ENCODE peak calls at places on chromosome 6, in seven cellular contexts. One of them, this sample, is unnamed.

GRCh38 chr6:43759926-43760798 is 9.8 kb upstream of the VEGFA start:
- DNase-seq in cardiac muscle cell: no peak
- DNase-seq in astrocyte of the spinal cord: no peak
- DNase-seq in GM23338: no peak
- DNase-seq in transverse colon: no peak
- DNase-seq in left lung: no peak
- DNase-seq in GM12878: no peak
- DNase-seq in this sample: no peak

GRCh38 chr6:81977488-81977887 is 225.0 kb upstream of the TENT5A start:
- DNase-seq in cardiac muscle cell: no peak
- DNase-seq in astrocyte of the spinal cord: peak
- DNase-seq in GM23338: no peak
- DNase-seq in transverse colon: no peak
- DNase-seq in left lung: no peak
- DNase-seq in GM12878: no peak
- DNase-seq in this sample: no peak

GRCh38 chr6:42511803-42512422 is 51.9 kb upstream of the UBR2 start:
- DNase-seq in cardiac muscle cell: no peak
- DNase-seq in astrocyte of the spinal cord: peak
- DNase-seq in GM23338: no peak
- DNase-seq in transverse colon: no peak
- DNase-seq in left lung: no peak
- DNase-seq in GM12878: no peak
- DNase-seq in this sample: no peak

GRCh38 chr6:88870728-88871330 is 92.6 kb downstream of the RNGTT start:
- DNase-seq in cardiac muscle cell: peak
- DNase-seq in astrocyte of the spinal cord: peak
- DNase-seq in GM23338: peak
- DNase-seq in transverse colon: peak
- DNase-seq in left lung: no peak
- DNase-seq in GM12878: peak
- DNase-seq in this sample: peak

GRCh38 chr6:13760948-13761347 is 49.3 kb upstream of the RANBP9 start:
- DNase-seq in cardiac muscle cell: no peak
- DNase-seq in astrocyte of the spinal cord: no peak
- DNase-seq in GM23338: no peak
- DNase-seq in transverse colon: no peak
- DNase-seq in left lung: no peak
- DNase-seq in GM12878: no peak
- DNase-seq in this sample: no peak

GRCh38 chr6:34301408-34301807 is 52.6 kb upstream of the SMIM29 start:
- DNase-seq in cardiac muscle cell: peak
- DNase-seq in astrocyte of the spinal cord: peak
- DNase-seq in GM23338: no peak
- DNase-seq in transverse colon: no peak
- DNase-seq in left lung: no peak
- DNase-seq in GM12878: no peak
- DNase-seq in this sample: no peak

GRCh38 chr6:89117285-89118108 is at the start of gene SRSF12:
- DNase-seq in cardiac muscle cell: peak
- DNase-seq in astrocyte of the spinal cord: no peak
- DNase-seq in GM23338: peak
- DNase-seq in transverse colon: peak
- DNase-seq in left lung: peak
- DNase-seq in GM12878: no peak
- DNase-seq in this sample: peak

GRCh38 chr6:113630365-113630737 is 226.8 kb upstream of the MARCKS start:
- DNase-seq in cardiac muscle cell: no peak
- DNase-seq in astrocyte of the spinal cord: no peak
- DNase-seq in GM23338: no peak
- DNase-seq in transverse colon: no peak
- DNase-seq in left lung: no peak
- DNase-seq in GM12878: no peak
- DNase-seq in this sample: peak

GRCh38 chr6:35728663-35729348 is 8.0 kb upstream of the ARMC12 start:
- DNase-seq in cardiac muscle cell: no peak
- DNase-seq in astrocyte of the spinal cord: no peak
- DNase-seq in GM23338: peak
- DNase-seq in transverse colon: peak
- DNase-seq in left lung: peak
- DNase-seq in GM12878: no peak
- DNase-seq in this sample: no peak

GRCh38 chr6:157879873-157880254 is 56.8 kb downstream of the SNX9 start:
- DNase-seq in cardiac muscle cell: peak
- DNase-seq in astrocyte of the spinal cord: no peak
- DNase-seq in GM23338: no peak
- DNase-seq in transverse colon: no peak
- DNase-seq in left lung: no peak
- DNase-seq in GM12878: no peak
- DNase-seq in this sample: peak

GRCh38 chr6:92762414-92763374 is 656.7 kb downstream of the EPHA7 start:
- DNase-seq in cardiac muscle cell: no peak
- DNase-seq in astrocyte of the spinal cord: no peak
- DNase-seq in GM23338: no peak
- DNase-seq in transverse colon: no peak
- DNase-seq in left lung: no peak
- DNase-seq in GM12878: no peak
- DNase-seq in this sample: no peak

GRCh38 chr6:111727041-111727440 is 121.4 kb upstream of the TRAF3IP2 start:
- DNase-seq in cardiac muscle cell: no peak
- DNase-seq in astrocyte of the spinal cord: peak
- DNase-seq in GM23338: no peak
- DNase-seq in transverse colon: no peak
- DNase-seq in left lung: no peak
- DNase-seq in GM12878: no peak
- DNase-seq in this sample: no peak

GRCh38 chr6:41564448-41565142 is 18.4 kb downstream of the FOXP4 start:
- DNase-seq in cardiac muscle cell: no peak
- DNase-seq in astrocyte of the spinal cord: no peak
- DNase-seq in GM23338: no peak
- DNase-seq in transverse colon: no peak
- DNase-seq in left lung: no peak
- DNase-seq in GM12878: no peak
- DNase-seq in this sample: no peak

GRCh38 chr6:131643262-131643631 is 6.1 kb downstream of the ENPP3 start:
- DNase-seq in cardiac muscle cell: no peak
- DNase-seq in astrocyte of the spinal cord: peak
- DNase-seq in GM23338: no peak
- DNase-seq in transverse colon: peak
- DNase-seq in left lung: no peak
- DNase-seq in GM12878: no peak
- DNase-seq in this sample: no peak

GRCh38 chr6:31304683-31305082 is 32.8 kb upstream of the HLA-C start:
- DNase-seq in cardiac muscle cell: no peak
- DNase-seq in astrocyte of the spinal cord: no peak
- DNase-seq in GM23338: no peak
- DNase-seq in transverse colon: no peak
- DNase-seq in left lung: no peak
- DNase-seq in GM12878: no peak
- DNase-seq in this sample: peak

GRCh38 chr6:161434331-161434730 is 160.5 kb upstream of the AGPAT4 start:
- DNase-seq in cardiac muscle cell: no peak
- DNase-seq in astrocyte of the spinal cord: no peak
- DNase-seq in GM23338: no peak
- DNase-seq in transverse colon: no peak
- DNase-seq in left lung: no peak
- DNase-seq in GM12878: no peak
- DNase-seq in this sample: no peak

GRCh38 chr6:161434921-161435411 is 161.1 kb upstream of the AGPAT4 start:
- DNase-seq in cardiac muscle cell: no peak
- DNase-seq in astrocyte of the spinal cord: peak
- DNase-seq in GM23338: no peak
- DNase-seq in transverse colon: no peak
- DNase-seq in left lung: no peak
- DNase-seq in GM12878: no peak
- DNase-seq in this sample: no peak

GRCh38 chr6:161432546-161432945 is 158.7 kb upstream of the AGPAT4 start:
- DNase-seq in cardiac muscle cell: no peak
- DNase-seq in astrocyte of the spinal cord: no peak
- DNase-seq in GM23338: no peak
- DNase-seq in transverse colon: no peak
- DNase-seq in left lung: no peak
- DNase-seq in GM12878: no peak
- DNase-seq in this sample: no peak

GRCh38 chr6:161435426-161436065 is 161.7 kb upstream of the AGPAT4 start:
- DNase-seq in cardiac muscle cell: no peak
- DNase-seq in astrocyte of the spinal cord: no peak
- DNase-seq in GM23338: no peak
- DNase-seq in transverse colon: no peak
- DNase-seq in left lung: no peak
- DNase-seq in GM12878: no peak
- DNase-seq in this sample: no peak

DNA sequence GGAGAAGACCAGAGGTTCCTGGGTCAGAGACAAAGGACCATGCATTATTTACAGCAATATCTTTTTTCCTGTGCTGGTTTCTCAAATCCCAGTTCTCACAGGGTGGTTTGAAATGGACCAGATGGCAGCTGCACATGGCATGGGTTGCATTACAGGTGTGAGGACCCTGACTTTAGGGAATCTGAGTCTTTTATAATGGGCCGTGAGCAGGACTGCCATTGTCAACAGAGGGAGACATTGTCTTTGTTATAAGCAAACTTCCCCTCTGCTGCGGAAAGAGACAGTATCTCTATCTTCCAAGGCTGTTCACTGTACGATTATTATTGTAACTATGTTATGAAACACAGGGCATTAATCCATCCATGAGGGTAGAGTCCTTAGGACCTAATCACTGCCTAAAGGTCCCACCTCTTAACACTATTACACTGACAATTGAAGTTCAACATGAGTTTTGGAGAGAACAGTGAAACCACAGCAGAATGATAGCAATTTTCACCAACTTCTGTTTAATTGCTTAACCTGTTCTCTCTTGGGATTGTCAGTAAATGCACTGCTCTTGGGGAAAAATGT is 156.1 kb upstream of the AGPAT4 start:
- DNase-seq in cardiac muscle cell: no peak
- DNase-seq in astrocyte of the spinal cord: no peak
- DNase-seq in GM23338: no peak
- DNase-seq in transverse colon: no peak
- DNase-seq in left lung: no peak
- DNase-seq in GM12878: no peak
- DNase-seq in this sample: no peak
- TF ChIP-seq CTCF in cardiac muscle cell: peak
- TF ChIP-seq CTCF in astrocyte of the spinal cord: peak
- TF ChIP-seq CTCF in GM23338: peak
- TF ChIP-seq CTCF in transverse colon: no peak
- TF ChIP-seq CTCF in left lung: no peak
- TF ChIP-seq CTCF in GM12878: no peak
- TF ChIP-seq CTCF in this sample: peak

GRCh38 chr6:17883665-17884500 is 103.6 kb downstream of the KIF13A start:
- DNase-seq in cardiac muscle cell: no peak
- DNase-seq in astrocyte of the spinal cord: no peak
- DNase-seq in GM23338: no peak
- DNase-seq in transverse colon: no peak
- DNase-seq in left lung: no peak
- DNase-seq in GM12878: no peak
- DNase-seq in this sample: no peak
- H3K4me3 ChIP-seq in cardiac muscle cell: no peak
- H3K4me3 ChIP-seq in astrocyte of the spinal cord: no peak
- H3K4me3 ChIP-seq in GM23338: no peak
- H3K4me3 ChIP-seq in transverse colon: no peak
- H3K4me3 ChIP-seq in left lung: no peak
- H3K4me3 ChIP-seq in GM12878: peak
- H3K4me3 ChIP-seq in this sample: no peak

GRCh38 chr6:149433405-149433804 is 33.3 kb downstream of the SUMO4 start:
- DNase-seq in cardiac muscle cell: no peak
- DNase-seq in astrocyte of the spinal cord: no peak
- DNase-seq in GM23338: no peak
- DNase-seq in transverse colon: no peak
- DNase-seq in left lung: no peak
- DNase-seq in GM12878: no peak
- DNase-seq in this sample: no peak

GRCh38 chr6:149428606-149429005 is 28.5 kb downstream of the SUMO4 start:
- DNase-seq in cardiac muscle cell: no peak
- DNase-seq in astrocyte of the spinal cord: no peak
- DNase-seq in GM23338: no peak
- DNase-seq in transverse colon: no peak
- DNase-seq in left lung: no peak
- DNase-seq in GM12878: no peak
- DNase-seq in this sample: no peak

GRCh38 chr6:149431905-149432775 is 32.1 kb downstream of the SUMO4 start:
- DNase-seq in cardiac muscle cell: peak
- DNase-seq in astrocyte of the spinal cord: peak
- DNase-seq in GM23338: peak
- DNase-seq in transverse colon: peak
- DNase-seq in left lung: peak
- DNase-seq in GM12878: peak
- DNase-seq in this sample: peak

GRCh38 chr6:149425754-149426153 is 25.7 kb downstream of the SUMO4 start:
- DNase-seq in cardiac muscle cell: no peak
- DNase-seq in astrocyte of the spinal cord: no peak
- DNase-seq in GM23338: no peak
- DNase-seq in transverse colon: no peak
- DNase-seq in left lung: no peak
- DNase-seq in GM12878: no peak
- DNase-seq in this sample: no peak

GRCh38 chr6:149429427-149430360 is 29.6 kb downstream of the SUMO4 start:
- DNase-seq in cardiac muscle cell: no peak
- DNase-seq in astrocyte of the spinal cord: no peak
- DNase-seq in GM23338: no peak
- DNase-seq in transverse colon: no peak
- DNase-seq in left lung: no peak
- DNase-seq in GM12878: no peak
- DNase-seq in this sample: no peak
- TF ChIP-seq CTCF in cardiac muscle cell: no peak
- TF ChIP-seq CTCF in astrocyte of the spinal cord: no peak
- TF ChIP-seq CTCF in GM23338: no peak
- TF ChIP-seq CTCF in transverse colon: no peak
- TF ChIP-seq CTCF in left lung: no peak
- TF ChIP-seq CTCF in GM12878: no peak
- TF ChIP-seq CTCF in this sample: no peak

DNA sequence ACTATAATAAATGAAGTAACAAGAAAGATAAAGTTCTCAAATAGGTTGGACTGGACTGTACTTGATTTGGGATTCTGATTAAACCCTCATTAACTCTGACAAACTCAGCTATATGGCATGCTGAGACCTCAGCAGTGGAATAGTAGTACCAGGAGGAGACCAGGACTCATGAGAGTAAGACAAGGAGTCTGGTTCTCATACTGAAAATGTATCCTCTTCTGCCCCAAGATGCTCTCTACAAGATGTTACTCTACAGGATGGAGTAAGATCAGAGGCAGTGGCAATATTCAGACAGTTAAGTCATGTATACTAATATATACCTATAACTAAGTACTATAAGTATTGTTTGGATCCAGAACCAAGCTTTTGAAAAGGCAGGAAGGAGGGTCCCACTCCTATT is 31.9 kb upstream of the SYNCRIP start:
- DNase-seq in cardiac muscle cell: no peak
- DNase-seq in astrocyte of the spinal cord: no peak
- DNase-seq in GM23338: peak
- DNase-seq in transverse colon: no peak
- DNase-seq in left lung: no peak
- DNase-seq in GM12878: no peak
- DNase-seq in this sample: peak
- H3K4me3 ChIP-seq in cardiac muscle cell: no peak
- H3K4me3 ChIP-seq in astrocyte of the spinal cord: no peak
- H3K4me3 ChIP-seq in GM23338: peak
- H3K4me3 ChIP-seq in transverse colon: no peak
- H3K4me3 ChIP-seq in left lung: no peak
- H3K4me3 ChIP-seq in GM12878: peak
- H3K4me3 ChIP-seq in this sample: peak